ENCODE peak calls at places on chromosome 7, in ten cellular contexts. R is lower leg skin; U is neural progenitor cell; I is CD8-positive, alpha-beta T cell; N is fibroblast of mammary gland; B is PC-9; K is AG10803; E is GM13977; Y is astrocyte of the spinal cord; Z is WERI-Rb-1. F is an unnamed sample.

GRCh38 chr7:95865716-95866371 is 93.5 kb downstream of the DYNC1I1 start:
- DNase-seq in R (no peak), U (peak), I (no peak), N (peak), B (no peak), K (peak), E (no peak), Y (peak), Z (peak), F (peak)

GRCh38 chr7:46133741-46134140 is 212.7 kb upstream of the IGFBP3 start:
- DNase-seq in R (no peak), U (no peak), I (no peak), N (no peak), B (no peak), K (peak), E (no peak), Y (no peak), Z (no peak), F (no peak)

GRCh38 chr7:26399309-26399610 is 107.6 kb downstream of the SNX10 start:
- DNase-seq in R (peak), U (peak), I (no peak), N (peak), B (no peak), K (no peak), E (no peak), Y (peak), Z (peak), F (peak)

GRCh38 chr7:74097937-74098614 is 14.5 kb downstream of the LIMK1 start:
- DNase-seq in R (peak), U (no peak), I (no peak), N (peak), B (no peak), K (peak), E (no peak), Y (peak), Z (peak), F (peak)

GRCh38 chr7:67803789-67804188 is 807.2 kb downstream of the TYW1 start:
- DNase-seq in R (no peak), U (no peak), I (no peak), N (no peak), B (no peak), K (no peak), E (no peak), Y (no peak), Z (no peak), F (no peak)

GRCh38 chr7:70775570-70776156 is 356.3 kb upstream of the GALNT17 start:
- DNase-seq in R (no peak), U (no peak), I (no peak), N (peak), B (no peak), K (peak), E (no peak), Y (peak), Z (no peak), F (no peak)

GRCh38 chr7:54985405-54986360 is 33.1 kb upstream of the EGFR start:
- DNase-seq in R (no peak), U (no peak), I (no peak), N (peak), B (peak), K (peak), E (no peak), Y (peak), Z (no peak), F (peak)

GRCh38 chr7:6164010-6164409 is 108.4 kb downstream of the CYTH3 start:
- DNase-seq in R (no peak), U (no peak), I (no peak), N (no peak), B (no peak), K (no peak), E (no peak), Y (no peak), Z (no peak), F (no peak)

GRCh38 chr7:77482015-77482414 is 55.1 kb upstream of the PTPN12 start:
- DNase-seq in R (peak), U (no peak), I (no peak), N (no peak), B (peak), K (peak), E (no peak), Y (no peak), Z (no peak), F (no peak)

GRCh38 chr7:157590526-157590925 is 253.7 kb downstream of the DNAJB6 start:
- DNase-seq in R (no peak), U (no peak), I (no peak), N (no peak), B (no peak), K (no peak), E (no peak), Y (no peak), Z (no peak), F (no peak)

GRCh38 chr7:99404235-99404976 is 4.0 kb downstream of the PDAP1 start:
- DNase-seq in R (no peak), U (no peak), I (no peak), N (peak), B (no peak), K (no peak), E (no peak), Y (no peak), Z (no peak), F (peak)

GRCh38 chr7:46283852-46284251 is 362.8 kb upstream of the IGFBP3 start:
- DNase-seq in R (no peak), U (no peak), I (no peak), N (peak), B (no peak), K (no peak), E (no peak), Y (no peak), Z (no peak), F (no peak)

GRCh38 chr7:33841658-33842057 is 63.7 kb upstream of the BMPER start:
- DNase-seq in R (peak), U (no peak), I (no peak), N (peak), B (no peak), K (peak), E (no peak), Y (no peak), Z (no peak), F (peak)

GRCh38 chr7:33837356-33837851 is 67.9 kb upstream of the BMPER start:
- DNase-seq in R (no peak), U (no peak), I (no peak), N (no peak), B (no peak), K (no peak), E (no peak), Y (no peak), Z (no peak), F (no peak)

GRCh38 chr7:33832326-33832725 is 73.0 kb upstream of the BMPER start:
- DNase-seq in R (no peak), U (peak), I (no peak), N (peak), B (no peak), K (peak), E (no peak), Y (no peak), Z (peak), F (no peak)

GRCh38 chr7:33841031-33841430 is 64.3 kb upstream of the BMPER start:
- DNase-seq in R (no peak), U (no peak), I (no peak), N (no peak), B (no peak), K (no peak), E (no peak), Y (no peak), Z (no peak), F (no peak)

DNA sequence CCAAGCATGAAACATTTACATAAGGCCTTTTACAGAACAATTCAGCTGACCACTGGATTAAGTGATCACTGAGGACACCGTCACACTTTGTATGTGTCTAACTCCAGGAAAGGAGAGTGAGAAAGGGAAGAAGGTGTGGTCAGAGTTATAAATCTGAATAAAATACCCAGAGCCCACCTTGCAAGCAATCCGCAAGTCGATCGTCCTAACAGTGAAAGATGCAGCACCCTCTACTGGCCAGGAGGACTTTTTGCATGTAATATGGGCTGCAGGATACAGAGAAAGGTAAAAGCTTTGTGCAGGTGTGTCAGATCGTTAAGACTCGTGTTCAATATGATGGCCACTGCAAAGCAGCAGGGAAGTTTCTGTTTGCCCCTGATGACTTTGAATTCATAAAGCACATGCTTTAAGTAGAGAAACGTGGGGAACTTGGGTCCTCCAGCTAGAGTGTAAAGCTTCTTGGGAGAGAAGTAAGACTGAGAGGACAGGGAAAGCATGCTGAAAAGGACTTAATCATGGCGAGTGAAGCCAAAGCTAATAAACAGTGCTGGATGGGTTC is 68.5 kb upstream of the BMPER start:
- DNase-seq in R (no peak), U (no peak), I (no peak), N (peak), B (no peak), K (no peak), E (no peak), Y (no peak), Z (peak), F (peak)
- TF ChIP-seq CTCF in R (no peak), U (peak), I (no peak), N (peak), B (peak), K (peak), E (peak), Y (peak), Z (peak), F (peak)

GRCh38 chr7:21984042-21984441 is 38.3 kb upstream of the CDCA7L start:
- DNase-seq in R (no peak), U (no peak), I (no peak), N (no peak), B (no peak), K (no peak), E (no peak), Y (no peak), Z (no peak), F (no peak)
- TF ChIP-seq CTCF in R (no peak), U (no peak), I (no peak), N (no peak), B (no peak), K (no peak), E (no peak), Y (no peak), Z (no peak), F (no peak)

GRCh38 chr7:114663502-114663901 is 248.9 kb downstream of the FOXP2 start:
- DNase-seq in R (no peak), U (peak), I (no peak), N (peak), B (no peak), K (peak), E (no peak), Y (peak), Z (peak), F (peak)
- TF ChIP-seq CTCF in R (no peak), U (peak), I (no peak), N (peak), B (peak), K (peak), E (peak), Y (peak), Z (peak), F (peak)

GRCh38 chr7:150869467-150869866 is 17.1 kb downstream of the AOC1 start:
- DNase-seq in R (no peak), U (no peak), I (no peak), N (no peak), B (no peak), K (no peak), E (no peak), Y (no peak), Z (no peak), F (no peak)
- TF ChIP-seq CTCF in R (no peak), U (no peak), I (no peak), N (no peak), B (no peak), K (no peak), E (no peak), Y (no peak), Z (no peak), F (no peak)

GRCh38 chr7:49775065-49775948 is 1.9 kb downstream of the VWC2 start:
- DNase-seq in R (no peak), U (peak), I (no peak), N (no peak), B (no peak), K (no peak), E (peak), Y (no peak), Z (peak), F (no peak)

GRCh38 chr7:49775949-49776443 is 2.6 kb downstream of the VWC2 start:
- DNase-seq in R (no peak), U (no peak), I (no peak), N (no peak), B (no peak), K (no peak), E (no peak), Y (no peak), Z (no peak), F (no peak)

GRCh38 chr7:49778731-49779270 is 5.4 kb downstream of the VWC2 start:
- DNase-seq in R (no peak), U (no peak), I (no peak), N (no peak), B (no peak), K (no peak), E (no peak), Y (no peak), Z (no peak), F (no peak)

GRCh38 chr7:49774459-49775064 is 1.1 kb downstream of the VWC2 start:
- DNase-seq in R (no peak), U (peak), I (no peak), N (no peak), B (no peak), K (no peak), E (peak), Y (no peak), Z (peak), F (no peak)

DNA sequence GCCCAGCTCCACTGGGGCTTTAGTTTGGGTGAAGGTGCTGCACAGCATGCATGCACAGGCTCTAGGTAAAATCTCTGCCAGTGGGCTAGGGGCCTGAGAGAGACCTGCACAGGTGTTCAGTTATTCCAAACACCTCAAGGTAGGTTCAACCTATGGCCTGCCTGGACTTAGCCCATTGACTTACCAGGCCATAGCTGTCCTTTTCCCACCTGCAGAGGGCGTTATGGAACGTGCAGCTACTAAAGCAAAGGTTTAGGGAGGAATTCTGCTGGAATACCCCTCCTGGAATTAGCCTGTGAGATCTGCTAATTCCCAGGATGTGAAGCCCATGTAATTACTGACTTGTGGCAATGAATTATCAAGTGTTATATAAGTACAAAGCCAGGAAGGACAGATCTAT is 3.6 kb downstream of the VWC2 start:
- DNase-seq in R (no peak), U (peak), I (no peak), N (no peak), B (no peak), K (no peak), E (no peak), Y (no peak), Z (peak), F (no peak)
- TF ChIP-seq CTCF in R (no peak), U (peak), I (no peak), N (no peak), B (no peak), K (peak), E (peak), Y (no peak), Z (peak), F (no peak)

GRCh38 chr7:42645906-42646305 is 266.0 kb downstream of the C7orf25 start:
- DNase-seq in R (no peak), U (no peak), I (no peak), N (peak), B (no peak), K (peak), E (no peak), Y (no peak), Z (no peak), F (no peak)
- TF ChIP-seq CTCF in R (no peak), U (no peak), I (no peak), N (no peak), B (no peak), K (no peak), E (no peak), Y (no peak), Z (no peak), F (no peak)

F was measured in IMR-90.